ENCODE peak calls at places on chromosomes 7 and 10, in ten cellular contexts. P is testis; F is OCI-LY7; W is colonic mucosa; N is CD8-positive, alpha-beta T cell; R is AG04450; S is IMR-90; U is dorsolateral prefrontal cortex; Q is kidney epithelial cell; X is AG10803. V is an unnamed sample.

GRCh38 chr7:158274996-158275395 is 312.6 kb downstream of the PTPRN2 start:
- DNase-seq in P (no peak), F (no peak), W (no peak), N (no peak), R (no peak), S (no peak), U (no peak), Q (no peak), X (no peak), V (no peak)

GRCh38 chr7:80929619-80930018 is 10.8 kb upstream of the SEMA3C start:
- DNase-seq in P (no peak), F (no peak), W (no peak), N (no peak), R (no peak), S (peak), U (no peak), Q (no peak), X (peak), V (no peak)

GRCh38 chr10:48821692-48822091 is 117.9 kb downstream of the LRRC18 start:
- DNase-seq in P (no peak), F (no peak), W (no peak), N (no peak), R (no peak), S (no peak), U (no peak), Q (no peak), X (peak), V (no peak)

GRCh38 chr7:37923996-37924395 is 3.6 kb downstream of the EPDR1 start:
- DNase-seq in P (no peak), F (no peak), W (no peak), N (no peak), R (no peak), S (no peak), U (no peak), Q (no peak), X (no peak), V (no peak)

GRCh38 chr7:26490631-26491624 is 199.3 kb downstream of the SNX10 start:
- DNase-seq in P (no peak), F (no peak), W (no peak), N (no peak), R (no peak), S (no peak), U (peak), Q (no peak), X (no peak), V (no peak)

GRCh38 chr10:124231188-124232135 is 138.1 kb upstream of the CHST15 start:
- DNase-seq in P (no peak), F (peak), W (no peak), N (peak), R (no peak), S (no peak), U (no peak), Q (no peak), X (no peak), V (no peak)

GRCh38 chr10:121645696-121646095 is 47.5 kb upstream of the FGFR2 start:
- DNase-seq in P (no peak), F (no peak), W (no peak), N (no peak), R (no peak), S (no peak), U (no peak), Q (no peak), X (no peak), V (no peak)

GRCh38 chr10:52598936-52599335 is 173.6 kb downstream of the MBL2 start:
- DNase-seq in P (no peak), F (no peak), W (no peak), N (no peak), R (no peak), S (no peak), U (no peak), Q (no peak), X (no peak), V (no peak)

GRCh38 chr10:72335394-72336258 is 19.1 kb downstream of the DNAJB12 start:
- DNase-seq in P (peak), F (peak), W (peak), N (no peak), R (no peak), S (no peak), U (peak), Q (no peak), X (no peak), V (no peak)

GRCh38 chr10:43203491-43204393 is 63.1 kb downstream of the RASGEF1A start:
- DNase-seq in P (peak), F (peak), W (peak), N (no peak), R (no peak), S (no peak), U (peak), Q (no peak), X (no peak), V (no peak)

GRCh38 chr10:13100349-13101294 is 659 bp downstream of the OPTN start:
- DNase-seq in P (peak), F (no peak), W (peak), N (no peak), R (no peak), S (peak), U (peak), Q (no peak), X (peak), V (no peak)

GRCh38 chr10:95341716-95342130 is 50.9 kb upstream of the PDLIM1 start:
- DNase-seq in P (no peak), F (no peak), W (no peak), N (no peak), R (no peak), S (peak), U (no peak), Q (no peak), X (peak), V (peak)

GRCh38 chr10:47044741-47045140 is 133.5 kb downstream of the PTPN20 start:
- DNase-seq in P (no peak), F (no peak), W (no peak), N (no peak), R (no peak), S (no peak), U (peak), Q (no peak), X (no peak), V (no peak)

GRCh38 chr7:30612658-30613265 is 18.1 kb downstream of the GARS1 start:
- DNase-seq in P (no peak), F (no peak), W (no peak), N (no peak), R (peak), S (peak), U (no peak), Q (no peak), X (peak), V (peak)

GRCh38 chr10:124534231-124534798 is 72.7 kb downstream of the LHPP start:
- DNase-seq in P (peak), F (peak), W (no peak), N (no peak), R (no peak), S (no peak), U (no peak), Q (no peak), X (no peak), V (no peak)

GRCh38 chr10:29862926-29863614 is 196.3 kb downstream of the JCAD start:
- DNase-seq in P (no peak), F (no peak), W (no peak), N (no peak), R (no peak), S (peak), U (no peak), Q (peak), X (peak), V (peak)

GRCh38 chr10:107540981-107541380 is 376.5 kb upstream of the SORCS1 start:
- DNase-seq in P (no peak), F (no peak), W (no peak), N (no peak), R (no peak), S (no peak), U (no peak), Q (no peak), X (no peak), V (no peak)

GRCh38 chr10:124349231-124349992 is 69.3 kb downstream of the OAT start:
- DNase-seq in P (no peak), F (no peak), W (no peak), N (no peak), R (no peak), S (no peak), U (no peak), Q (no peak), X (no peak), V (no peak)

GRCh38 chr7:2725178-2726105 is 37.4 kb downstream of the AMZ1 start:
- DNase-seq in P (no peak), F (no peak), W (no peak), N (no peak), R (no peak), S (no peak), U (peak), Q (no peak), X (no peak), V (no peak)

GRCh38 chr10:115827180-115827579 is 445.8 kb downstream of the GFRA1 start:
- DNase-seq in P (no peak), F (no peak), W (no peak), N (no peak), R (peak), S (peak), U (no peak), Q (no peak), X (peak), V (no peak)

GRCh38 chr7:983182-984071 is 446 bp downstream of the CYP2W1 start:
- DNase-seq in P (no peak), F (no peak), W (no peak), N (no peak), R (no peak), S (no peak), U (no peak), Q (no peak), X (no peak), V (no peak)

GRCh38 chr7:115731796-115732471 is 298.6 kb downstream of the TFEC start:
- DNase-seq in P (no peak), F (no peak), W (no peak), N (no peak), R (no peak), S (peak), U (no peak), Q (no peak), X (no peak), V (no peak)

GRCh38 chr10:12042409-12042796 is 206 bp downstream of the UPF2 start:
- DNase-seq in P (no peak), F (peak), W (no peak), N (peak), R (no peak), S (peak), U (no peak), Q (no peak), X (no peak), V (no peak)

GRCh38 chr10:58157076-58157766 is 110.5 kb downstream of the IPMK start:
- DNase-seq in P (no peak), F (no peak), W (no peak), N (no peak), R (peak), S (peak), U (no peak), Q (peak), X (peak), V (peak)

DNA sequence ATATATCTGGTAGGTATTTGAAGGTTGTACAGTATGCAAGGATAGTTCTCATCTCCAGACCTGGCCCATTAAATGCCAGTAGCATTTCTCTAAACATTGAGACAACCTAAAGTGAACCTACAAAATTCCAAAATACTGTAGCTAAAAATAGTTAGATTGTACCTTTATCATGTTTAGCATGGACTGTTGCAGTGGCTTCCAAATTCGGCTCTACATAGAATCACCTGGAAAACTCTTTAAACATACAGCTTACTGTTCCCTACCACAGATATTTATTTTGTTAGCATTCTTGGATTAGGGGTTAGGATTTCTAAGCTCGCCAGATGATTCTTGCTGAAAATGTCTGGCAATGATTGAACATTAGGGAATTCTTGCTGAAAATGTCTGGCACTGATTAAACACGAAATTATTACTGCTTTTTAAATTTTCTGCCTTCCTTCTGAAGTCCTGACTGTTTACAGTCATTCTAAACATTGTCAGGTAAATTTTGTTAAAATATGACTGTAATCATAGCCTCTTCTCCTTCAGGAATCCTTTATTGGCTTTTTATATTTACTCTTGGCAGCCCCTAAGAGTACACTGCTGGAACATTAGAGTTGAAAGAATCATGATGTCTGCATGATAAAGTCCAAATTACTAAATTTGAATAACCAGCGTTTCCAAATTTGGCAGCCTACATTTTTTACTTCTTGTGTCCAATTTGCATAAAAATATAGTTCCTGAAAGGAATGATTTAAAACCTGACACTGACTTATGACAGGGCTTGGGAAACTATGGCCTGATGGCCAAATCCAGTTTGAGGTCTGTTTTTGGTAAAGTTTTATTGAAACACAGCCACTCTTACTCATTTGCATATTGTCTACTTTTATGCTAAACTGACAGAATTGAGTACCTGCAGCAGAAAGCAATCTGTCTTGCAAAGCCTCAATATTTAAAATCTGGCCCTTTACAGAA is 40.3 kb downstream of the SHOC2 start:
- DNase-seq in P (no peak), F (no peak), W (no peak), N (no peak), R (no peak), S (no peak), U (no peak), Q (no peak), X (peak), V (no peak)
- H3K4me3 ChIP-seq in P (no peak), F (no peak), W (no peak), N (no peak), R (no peak), S (no peak), U (no peak), Q (no peak), X (no peak), V (no peak)

GRCh38 chr7:133789951-133790350 is 337.2 kb upstream of the LRGUK start:
- DNase-seq in P (no peak), F (no peak), W (no peak), N (no peak), R (no peak), S (peak), U (no peak), Q (peak), X (peak), V (no peak)
- TF ChIP-seq CTCF in P (no peak), F (no peak), W (no peak), N (no peak), R (peak), S (peak), U (no peak), Q (no peak), X (peak), V (no peak)

DNA sequence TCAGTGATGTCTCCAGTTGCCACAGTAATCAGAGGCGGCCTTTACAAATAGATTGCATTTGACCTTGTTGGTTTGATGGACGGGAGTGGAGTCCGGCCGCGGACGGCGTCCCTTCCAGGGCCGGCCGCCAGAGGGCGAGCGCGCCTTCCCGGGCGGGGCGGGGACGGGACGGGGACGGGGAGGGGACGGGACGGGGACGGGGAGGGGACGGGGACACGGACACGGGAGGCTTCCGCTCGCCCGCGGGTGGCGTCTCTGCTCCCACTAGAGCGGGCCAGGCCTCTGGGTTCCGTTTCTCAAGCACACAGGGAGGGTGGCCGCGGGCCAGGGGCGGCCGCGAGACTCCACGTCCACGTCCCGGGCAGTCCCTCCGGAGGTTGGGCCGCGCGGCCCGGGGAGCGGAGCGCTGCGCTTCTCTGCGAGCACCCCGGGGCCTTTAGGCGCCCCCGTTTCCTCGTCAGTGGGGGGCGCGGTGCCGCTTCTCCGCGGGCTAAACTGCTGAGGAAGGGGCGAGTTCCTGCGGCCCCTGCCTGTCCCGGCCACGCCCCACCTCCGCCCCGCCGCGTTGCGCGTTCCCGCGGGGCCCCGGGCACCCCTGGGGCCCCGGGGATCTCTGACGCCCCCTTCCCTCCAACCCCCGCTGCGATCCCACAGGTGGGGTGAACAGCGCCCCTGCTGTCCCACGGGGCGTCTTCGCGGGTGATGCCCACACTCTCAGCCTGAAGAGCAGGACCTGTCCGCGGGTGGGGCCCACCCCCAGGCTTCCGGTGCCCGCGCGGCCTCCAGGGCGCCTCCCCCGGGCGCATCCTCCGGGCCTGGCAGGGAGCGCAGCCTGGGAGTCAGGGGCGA is 84.2 kb upstream of the MKI67 start:
- DNase-seq in P (peak), F (no peak), W (peak), N (peak), R (no peak), S (no peak), U (peak), Q (no peak), X (peak), V (no peak)
- H3K4me3 ChIP-seq in P (peak), F (no peak), W (peak), N (peak), R (peak), S (peak), U (peak), Q (peak), X (peak), V (peak)

DNA sequence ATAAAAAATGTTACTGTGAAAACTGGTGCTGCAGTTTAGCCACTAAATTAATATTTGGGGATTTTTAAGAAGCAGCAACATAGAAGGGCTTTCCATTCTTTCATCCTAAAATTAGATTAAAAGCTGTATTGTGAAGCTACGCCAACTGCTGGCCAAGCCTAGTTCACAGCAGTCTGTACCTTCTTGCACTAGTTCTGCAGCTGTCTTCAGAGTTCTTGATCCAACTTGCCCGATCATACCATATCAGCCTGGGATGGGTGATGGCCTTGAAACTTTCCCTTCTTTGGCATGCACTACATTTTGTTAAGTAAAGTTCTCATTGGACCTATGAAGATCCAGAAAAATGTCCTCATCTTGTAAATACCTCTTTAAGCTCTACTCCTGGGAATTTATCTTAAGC is 20.3 kb upstream of the PANK1 start:
- DNase-seq in P (peak), F (no peak), W (no peak), N (no peak), R (no peak), S (no peak), U (no peak), Q (no peak), X (no peak), V (no peak)
- TF ChIP-seq CTCF in P (no peak), F (peak), W (no peak), N (no peak), R (no peak), S (no peak), U (no peak), Q (no peak), X (no peak), V (no peak)

DNA sequence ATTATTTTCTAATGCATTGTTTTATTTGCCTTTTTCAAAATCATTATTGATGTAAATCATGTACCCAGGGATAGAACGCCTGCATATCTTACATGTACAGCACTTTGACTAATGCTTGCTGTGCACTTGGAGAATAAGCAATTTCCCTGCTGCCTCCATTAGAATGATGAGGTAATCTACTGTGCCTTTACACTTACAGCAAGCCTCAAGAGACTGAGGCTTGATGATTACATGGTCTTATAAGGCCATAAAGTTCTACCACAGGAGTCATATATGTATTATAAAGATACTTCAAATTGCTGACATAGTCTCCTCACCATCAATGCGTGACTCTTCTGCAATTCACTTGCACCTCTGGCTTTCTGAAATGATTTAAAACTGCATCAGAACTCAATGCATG is 328.6 kb upstream of the HGF start:
- DNase-seq in P (no peak), F (no peak), W (no peak), N (no peak), R (no peak), S (no peak), U (no peak), Q (no peak), X (no peak), V (no peak)
- H3K4me3 ChIP-seq in P (no peak), F (no peak), W (no peak), N (no peak), R (no peak), S (no peak), U (no peak), Q (no peak), X (no peak), V (no peak)

DNA sequence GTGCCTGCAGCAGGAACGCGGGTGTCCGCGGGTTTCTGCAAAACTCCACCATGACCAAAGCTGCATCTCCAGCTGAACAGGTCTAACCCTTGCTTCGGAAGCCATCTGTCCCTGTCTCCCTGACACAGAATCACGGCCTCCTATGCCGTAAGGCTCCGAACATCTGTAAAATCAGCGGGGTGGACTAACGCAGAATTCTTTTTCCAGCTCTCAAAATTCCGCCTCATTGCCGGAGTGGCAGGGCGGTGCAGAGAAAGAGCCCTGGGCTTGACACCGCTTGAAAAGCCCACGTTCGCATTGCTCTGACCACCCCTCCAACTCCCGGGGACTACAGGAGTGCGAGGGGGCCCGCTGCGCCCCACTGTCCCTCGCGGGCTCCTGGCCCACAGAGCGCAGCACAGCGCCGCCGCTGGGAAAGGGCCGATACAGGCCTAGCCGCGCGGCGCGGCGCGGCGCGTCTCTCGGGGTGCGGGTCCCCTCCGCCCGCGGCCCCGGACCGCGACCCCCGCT is 409 bp downstream of the DNMBP start:
- DNase-seq in P (peak), F (no peak), W (peak), N (no peak), R (no peak), S (no peak), U (peak), Q (no peak), X (no peak), V (no peak)
- TF ChIP-seq CTCF in P (peak), F (peak), W (peak), N (no peak), R (peak), S (peak), U (no peak), Q (peak), X (peak), V (peak)

GRCh38 chr7:118214051-118214832 is 10.3 kb upstream of the ANKRD7 start:
- DNase-seq in P (peak), F (peak), W (peak), N (peak), R (peak), S (peak), U (peak), Q (peak), X (peak), V (peak)
- H3K4me3 ChIP-seq in P (peak), F (peak), W (peak), N (peak), R (peak), S (peak), U (peak), Q (peak), X (peak), V (peak)

DNA sequence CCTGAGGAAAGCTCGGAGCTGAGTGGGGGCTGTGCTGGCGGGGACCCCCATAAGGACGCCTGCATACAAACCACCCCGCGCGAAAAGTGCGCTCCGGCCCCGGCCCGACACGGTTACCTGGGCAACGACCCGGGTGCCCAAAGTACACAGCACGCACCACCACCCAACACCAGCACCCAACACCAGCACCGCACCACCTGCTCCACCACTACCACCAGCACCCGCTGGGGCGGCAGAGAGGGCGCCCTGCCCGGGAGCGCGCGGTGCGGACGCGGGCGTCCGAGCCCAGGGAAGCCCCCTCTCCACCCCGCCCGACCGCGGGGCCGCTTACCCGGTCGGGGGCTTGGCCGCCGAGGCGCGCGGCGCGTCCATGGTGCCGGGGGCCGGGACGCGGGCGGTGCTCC is 345 bp downstream of the COBL start:
- DNase-seq in P (peak), F (no peak), W (peak), N (no peak), R (no peak), S (no peak), U (peak), Q (no peak), X (no peak), V (no peak)
- TF ChIP-seq CTCF in P (no peak), F (no peak), W (no peak), N (no peak), R (no peak), S (no peak), U (no peak), Q (peak), X (no peak), V (no peak)

V was measured in AG04449.